ENCODE peak calls at places on chromosomes 3 and 15, in six cellular contexts. I is H1, S is neuronal stem cell, D is mesendoderm, Y is IMR-90, X is H9. P is an unnamed sample.

GRCh38 chr15:90957105-90957790 is 2.6 kb downstream of the RCCD1 start:
- DNase-seq in I (peak; percentile 74), S (no peak), D (peak; percentile 42), Y (peak; percentile 39), X (peak; percentile 64), P (peak; percentile 44)

GRCh38 chr15:35040339-35041255 is 44.5 kb downstream of the NANOGP8 start:
- DNase-seq in I (no peak), S (no peak), D (no peak), Y (no peak), X (no peak), P (peak; percentile 24)

GRCh38 chr15:24955549-24955929 is 752 bp downstream of the SNRPN start:
- DNase-seq in I (peak; percentile 40), S (no peak), D (no peak), Y (no peak), X (no peak), P (no peak)

GRCh38 chr3:162391301-162391700 is 894.7 kb downstream of the OTOL1 start:
- DNase-seq in I (no peak), S (no peak), D (no peak), Y (peak; percentile 69), X (no peak), P (peak; percentile 25)

GRCh38 chr15:52733696-52734255 is 54.6 kb upstream of the ATOSA start:
- DNase-seq in I (no peak), S (no peak), D (no peak), Y (no peak), X (no peak), P (peak; percentile 15)

GRCh38 chr3:187077537-187077936 is 61.8 kb downstream of the RPL39L start:
- DNase-seq in I (peak; percentile 45), S (no peak), D (no peak), Y (no peak), X (no peak), P (no peak)

GRCh38 chr3:72595376-72595775 is 252.9 kb downstream of the SHQ1 start:
- DNase-seq in I (no peak), S (no peak), D (no peak), Y (no peak), X (no peak), P (no peak)

GRCh38 chr3:165459111-165459510 is 262.9 kb upstream of the SLITRK3 start:
- DNase-seq in I (no peak), S (no peak), D (no peak), Y (peak; percentile 16), X (no peak), P (no peak)

GRCh38 chr3:87370007-87370406 is 93.6 kb upstream of the POU1F1 start:
- DNase-seq in I (no peak), S (no peak), D (no peak), Y (no peak), X (no peak), P (no peak)

GRCh38 chr15:97791824-97792792 is 168.4 kb upstream of the ARRDC4 start:
- DNase-seq in I (peak; percentile 56), S (no peak), D (peak; percentile 39), Y (no peak), X (peak; percentile 47), P (no peak)

GRCh38 chr3:42746455-42747450 is 26.3 kb downstream of the CCDC13 start:
- DNase-seq in I (peak; percentile 45), S (no peak), D (no peak), Y (peak; percentile 55), X (peak; percentile 22), P (peak; percentile 23)

GRCh38 chr3:138125548-138126221 is 6.5 kb downstream of the A4GNT start:
- DNase-seq in I (no peak), S (no peak), D (no peak), Y (peak; percentile 66), X (no peak), P (peak; percentile 60)

GRCh38 chr3:64129581-64129980 is 95.7 kb downstream of the PRICKLE2 start:
- DNase-seq in I (no peak), S (no peak), D (no peak), Y (no peak), X (no peak), P (no peak)

GRCh38 chr15:33311312-33311971 is 675 bp downstream of the RYR3 start:
- DNase-seq in I (peak; percentile 70), S (peak; percentile 30), D (peak; percentile 46), Y (no peak), X (peak; percentile 49), P (no peak)

GRCh38 chr3:184761120-184761841 is 49.4 kb upstream of the MAGEF1 start:
- DNase-seq in I (no peak), S (no peak), D (no peak), Y (peak; percentile 85), X (peak; percentile 24), P (no peak)

GRCh38 chr15:42218953-42219596 is 11.0 kb upstream of the VPS39 start:
- DNase-seq in I (no peak), S (no peak), D (no peak), Y (no peak), X (no peak), P (no peak)
- H3K9ac ChIP-seq in I (no peak overlapping the region), S (no peak overlapping the region), D (no peak overlapping the region), Y (no peak overlapping the region), X (no peak overlapping the region), P (no peak overlapping the region)

GRCh38 chr15:31156226-31156625 is 54.7 kb upstream of the TRPM1 start:
- DNase-seq in I (no peak), S (no peak), D (peak; percentile 52), Y (no peak), X (no peak), P (no peak)

GRCh38 chr15:31156808-31157207 is 55.3 kb upstream of the TRPM1 start:
- DNase-seq in I (no peak), S (no peak), D (no peak), Y (no peak), X (no peak), P (no peak)

GRCh38 chr15:31153531-31153930 is 52.0 kb upstream of the TRPM1 start:
- DNase-seq in I (no peak), S (no peak), D (no peak), Y (no peak), X (no peak), P (no peak)

GRCh38 chr15:31157644-31158069 is 56.1 kb upstream of the TRPM1 start:
- DNase-seq in I (no peak), S (no peak), D (no peak), Y (no peak), X (no peak), P (no peak)

DNA sequence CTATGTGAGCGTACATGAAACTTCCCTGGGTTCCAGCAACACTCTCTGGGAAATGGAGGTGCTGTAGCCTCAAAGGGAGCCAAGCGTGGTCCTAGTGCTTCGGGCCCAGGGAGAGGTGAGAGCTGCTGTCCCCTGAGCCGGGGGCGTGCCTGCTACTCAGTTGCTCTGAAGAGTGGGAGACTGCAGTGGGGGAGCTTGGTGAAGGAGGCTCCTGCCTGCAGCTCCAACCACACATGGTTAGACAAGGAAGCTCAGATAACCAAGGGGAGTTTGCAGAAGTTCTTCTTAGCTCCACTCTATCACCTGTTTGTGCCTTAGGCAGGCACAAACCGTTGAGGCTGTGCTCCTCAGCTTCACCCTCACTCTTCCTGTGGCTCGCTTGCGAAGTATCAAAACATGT is 53.6 kb upstream of the TRPM1 start:
- DNase-seq in I (no peak), S (no peak), D (no peak), Y (no peak), X (no peak), P (no peak)
- H2AK5ac ChIP-seq in I (no peak overlapping the region), S (no peak overlapping the region), D (peak overlapping the region; percentile 19), Y (no peak overlapping the region), X (no peak overlapping the region), P (no peak overlapping the region)

GRCh38 chr3:133835961-133836360 is 30.3 kb downstream of the SRPRB start:
- DNase-seq in I (no peak), S (no peak), D (no peak), Y (no peak), X (peak; percentile 9), P (no peak)

GRCh38 chr3:133833880-133834620 is 28.4 kb downstream of the SRPRB start:
- DNase-seq in I (peak; percentile 43), S (no peak), D (no peak), Y (no peak), X (peak; percentile 3), P (no peak)

GRCh38 chr3:133835418-133835743 is 29.8 kb downstream of the SRPRB start:
- DNase-seq in I (no peak), S (no peak), D (no peak), Y (no peak), X (peak; percentile 8), P (no peak)

GRCh38 chr3:133833267-133833666 is 27.7 kb downstream of the SRPRB start:
- DNase-seq in I (peak; percentile 23), S (no peak), D (no peak), Y (no peak), X (no peak), P (no peak)

DNA sequence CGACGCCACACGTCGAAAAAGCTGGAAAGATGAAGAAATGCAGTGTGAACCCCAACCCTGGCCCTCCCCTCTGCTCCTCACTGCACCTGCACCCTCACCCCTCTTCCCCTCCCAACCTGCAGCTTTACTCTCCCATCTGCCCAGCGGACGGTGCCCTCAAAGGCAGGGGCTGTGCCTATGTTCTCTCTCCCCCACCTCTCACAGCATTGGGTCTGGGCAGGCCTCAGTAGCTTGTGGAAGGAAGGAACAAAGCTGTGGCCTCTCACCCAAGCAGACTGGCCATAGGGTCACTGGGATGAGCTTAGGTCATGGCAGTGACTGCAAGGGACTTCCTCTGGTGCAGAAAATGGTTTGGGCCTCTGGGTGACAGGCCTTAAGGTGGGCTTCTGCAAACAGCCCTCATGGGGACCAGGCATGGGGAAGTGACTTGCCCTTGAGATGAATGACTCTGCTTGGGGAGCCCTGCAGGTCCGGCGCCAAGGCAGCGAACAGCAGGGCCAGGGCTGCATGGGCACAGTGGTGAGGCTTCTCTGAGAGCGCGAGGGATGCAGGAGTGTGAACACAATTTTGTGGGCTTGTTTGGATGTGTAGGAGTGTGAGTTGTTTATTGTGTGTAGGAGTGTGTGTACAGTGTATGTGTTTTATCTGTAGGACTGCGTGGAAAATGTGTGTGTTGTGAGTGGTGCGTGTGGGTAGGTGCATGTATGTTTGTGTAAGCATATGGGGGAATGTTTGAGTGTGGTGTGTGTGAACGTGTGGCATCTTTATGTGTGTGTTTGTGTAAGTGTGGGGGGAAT is 29.2 kb downstream of the SRPRB start:
- DNase-seq in I (no peak), S (no peak), D (no peak), Y (no peak), X (peak; percentile 22), P (no peak)
- H3K23ac ChIP-seq in I (no peak overlapping the region), S (no peak overlapping the region), D (no peak overlapping the region), Y (no peak overlapping the region), X (no peak overlapping the region), P (no peak overlapping the region)

DNA sequence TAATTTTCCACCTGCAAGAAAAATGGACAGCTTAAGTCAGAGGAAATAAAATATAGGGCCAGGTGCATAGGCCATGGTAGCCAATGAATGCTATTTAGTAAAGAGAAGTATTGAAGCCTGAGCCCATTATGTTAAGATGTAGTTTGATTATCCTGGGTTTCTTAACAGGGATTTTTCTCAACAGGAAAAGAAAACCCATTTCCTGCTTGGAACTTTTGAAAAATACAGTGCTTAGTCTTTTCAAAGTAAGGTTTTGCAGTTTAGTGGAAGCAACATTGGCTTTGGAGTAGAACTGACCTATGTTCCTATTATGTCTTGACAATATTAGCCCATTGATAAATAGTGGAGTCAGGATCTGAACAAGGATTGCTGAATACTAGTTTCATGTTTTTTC is 259.5 kb upstream of the TGFBR2 start:
- DNase-seq in I (no peak), S (no peak), D (no peak), Y (no peak), X (no peak), P (no peak)
- H3K9ac ChIP-seq in I (no peak overlapping the region), S (no peak overlapping the region), D (no peak overlapping the region), Y (no peak overlapping the region), X (no peak overlapping the region), P (peak overlapping the region; percentile 82)